ENCODE peak calls at places on chromosomes 1 and 21, in six cellular contexts. O is glutamatergic neuron, V is IMR-90, E is Calu3, G is fibroblast of the aortic adventitia, D is bronchial epithelial cell. F is an unnamed sample.

GRCh38 chr1:225460021-225460736 is 32.3 kb upstream of the LBR start:
- DNase-seq in O (no peak), V (no peak), E (no peak), G (peak; percentile 63), D (no peak), F (peak; percentile 84)

GRCh38 chr1:180849031-180849775 is 63.5 kb upstream of the KIAA1614 start:
- DNase-seq in O (no peak), V (no peak), E (no peak), G (no peak), D (peak; percentile 31), F (no peak)

GRCh38 chr1:166888710-166889109 is 12.6 kb upstream of the TADA1 start:
- DNase-seq in O (no peak), V (no peak), E (no peak), G (no peak), D (no peak), F (no peak)

GRCh38 chr1:247392088-247392487 is 23.9 kb upstream of the NLRP3 start:
- DNase-seq in O (no peak), V (no peak), E (no peak), G (no peak), D (no peak), F (no peak)

GRCh38 chr1:155042789-155043188 is 8.3 kb upstream of the ADAM15 start:
- DNase-seq in O (no peak), V (no peak), E (no peak), G (no peak), D (no peak), F (no peak)

GRCh38 chr1:183583466-183583865 is 6.8 kb downstream of the NCF2 start:
- DNase-seq in O (no peak), V (peak; percentile 55), E (no peak), G (no peak), D (peak; percentile 35), F (no peak)

GRCh38 chr1:160189649-160190625 is at the start of gene CASQ1:
- DNase-seq in O (no peak), V (peak; percentile 31), E (no peak), G (peak; percentile 50), D (peak; percentile 28), F (no peak)

GRCh38 chr1:2459757-2460156 is 16.3 kb upstream of the PLCH2 start:
- DNase-seq in O (no peak), V (peak; percentile 73), E (no peak), G (peak; percentile 34), D (no peak), F (no peak)

GRCh38 chr1:42145726-42146125 is 7.5 kb upstream of the GUCA2B start:
- DNase-seq in O (no peak), V (no peak), E (no peak), G (no peak), D (no peak), F (no peak)

GRCh38 chr21:29148535-29148934 is 18.1 kb downstream of the MAP3K7CL start:
- DNase-seq in O (no peak), V (peak; percentile 64), E (no peak), G (peak; percentile 66), D (no peak), F (no peak)

GRCh38 chr1:180962178-180962577 is 49.5 kb downstream of the KIAA1614 start:
- DNase-seq in O (no peak), V (no peak), E (no peak), G (no peak), D (peak; percentile 16), F (no peak)

GRCh38 chr1:44801491-44802305 is 1.5 kb downstream of the PLK3 start:
- DNase-seq in O (peak; percentile 54), V (no peak), E (no peak), G (peak; percentile 39), D (peak; percentile 49), F (peak; percentile 77)

GRCh38 chr1:58783090-58783992 is 506 bp downstream of the JUN start:
- DNase-seq in O (peak; percentile 57), V (peak; percentile 52), E (peak; percentile 39), G (peak; percentile 61), D (no peak), F (peak; percentile 95)

GRCh38 chr21:31556662-31557061 is 102.8 kb upstream of the SOD1 start:
- DNase-seq in O (no peak), V (no peak), E (no peak), G (no peak), D (no peak), F (no peak)

GRCh38 chr1:228058981-228059535 is 23.4 kb upstream of the ARF1 start:
- DNase-seq in O (peak; percentile 22), V (no peak), E (no peak), G (no peak), D (no peak), F (peak; percentile 79)

GRCh38 chr1:237895630-237896029 is 4.9 kb upstream of the ZP4 start:
- DNase-seq in O (no peak), V (no peak), E (no peak), G (no peak), D (no peak), F (no peak)

GRCh38 chr1:52266507-52266906 is 99.5 kb downstream of the CC2D1B start:
- DNase-seq in O (no peak), V (no peak), E (no peak), G (no peak), D (no peak), F (no peak)

GRCh38 chr1:52268372-52268771 is 97.6 kb downstream of the CC2D1B start:
- DNase-seq in O (no peak), V (peak; percentile 22), E (no peak), G (peak; percentile 17), D (peak; percentile 31), F (no peak)

GRCh38 chr1:52259886-52260285 is 106.1 kb downstream of the CC2D1B start:
- DNase-seq in O (no peak), V (peak; percentile 16), E (no peak), G (no peak), D (no peak), F (no peak)

GRCh38 chr1:52263153-52263910 is 102.7 kb downstream of the CC2D1B start:
- DNase-seq in O (no peak), V (peak; percentile 14), E (no peak), G (no peak), D (peak; percentile 62), F (no peak)

DNA sequence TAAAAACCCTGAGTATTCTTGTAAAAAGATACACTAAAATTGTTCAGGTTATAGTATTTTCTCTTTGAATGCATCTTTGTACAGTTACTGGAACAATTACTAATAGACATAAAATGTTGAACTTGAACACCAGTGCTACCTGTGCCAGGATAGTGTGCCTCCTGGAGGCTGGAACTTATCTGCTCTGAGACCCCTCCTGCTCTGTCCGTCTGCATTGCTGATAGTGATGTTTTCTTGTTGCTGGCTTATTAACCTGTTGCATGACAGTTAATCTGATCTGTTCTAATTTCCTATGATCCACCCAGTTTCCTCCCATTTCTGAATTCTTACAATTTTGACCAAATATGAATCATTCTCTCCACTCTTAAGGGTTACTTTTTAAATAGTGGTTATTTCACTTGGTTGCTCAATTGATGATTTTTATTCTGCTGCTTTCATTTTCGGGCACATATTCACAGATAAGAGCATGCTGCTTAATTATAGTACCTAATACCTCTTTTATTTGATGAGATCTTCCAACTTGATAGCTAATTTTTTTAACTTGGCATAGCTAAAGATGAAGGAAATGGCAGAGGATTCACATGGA is 101.4 kb downstream of the CC2D1B start:
- DNase-seq in O (no peak), V (no peak), E (no peak), G (peak; percentile 51), D (no peak), F (no peak)
- TF ChIP-seq CTCF in O (no peak), V (no peak), E (no peak), G (peak; percentile 28), D (no peak), F (no peak)

GRCh38 chr1:15252547-15252835 is 5.5 kb downstream of the FHAD1 start:
- DNase-seq in O (no peak), V (no peak), E (no peak), G (no peak), D (no peak), F (no peak)

GRCh38 chr1:15256584-15256983 is 9.6 kb downstream of the FHAD1 start:
- DNase-seq in O (no peak), V (no peak), E (no peak), G (no peak), D (no peak), F (no peak)

GRCh38 chr1:15257309-15257708 is 10.3 kb downstream of the FHAD1 start:
- DNase-seq in O (no peak), V (no peak), E (no peak), G (no peak), D (no peak), F (no peak)

GRCh38 chr1:15254521-15254920 is 7.5 kb downstream of the FHAD1 start:
- DNase-seq in O (no peak), V (no peak), E (no peak), G (no peak), D (no peak), F (no peak)

GRCh38 chr1:15255582-15256149 is 8.6 kb downstream of the FHAD1 start:
- DNase-seq in O (no peak), V (no peak), E (no peak), G (no peak), D (no peak), F (no peak)
- TF ChIP-seq CTCF in O (no peak), V (no peak), E (no peak), G (no peak), D (no peak), F (no peak)

DNA sequence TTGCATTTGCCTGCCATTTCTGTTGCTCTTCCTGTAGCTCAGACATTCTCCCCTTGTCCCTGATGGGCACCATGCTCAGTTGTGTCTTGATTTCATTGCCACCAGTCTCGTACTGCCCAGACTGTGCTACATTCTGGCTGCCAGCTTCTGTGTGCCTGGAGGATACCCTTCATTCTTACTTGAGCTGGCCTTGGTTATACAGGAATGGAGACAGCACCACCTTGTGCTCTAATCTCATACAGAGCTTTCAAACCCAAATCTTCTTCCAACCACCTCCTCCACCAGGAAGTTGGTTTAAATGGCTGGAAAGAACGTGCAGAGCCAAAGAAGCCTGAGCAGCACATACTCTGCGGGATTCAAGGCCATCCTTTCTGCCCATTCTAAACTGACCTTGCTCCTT is 165.3 kb downstream of the SLC35F3 start:
- DNase-seq in O (no peak), V (no peak), E (peak; percentile 9), G (no peak), D (peak; percentile 17), F (no peak)
- TF ChIP-seq CTCF in O (no peak), V (no peak), E (no peak), G (no peak), D (peak; percentile 13), F (no peak)

GRCh38 chr21:34544032-34544496 is 32.1 kb upstream of the KCNE1 start:
- DNase-seq in O (peak; percentile 65), V (peak; percentile 75), E (peak; percentile 85), G (peak; percentile 81), D (peak; percentile 75), F (no peak)
- TF ChIP-seq CTCF in O (peak; percentile 78), V (peak; percentile 58), E (peak; percentile 46), G (peak; percentile 61), D (peak; percentile 60), F (peak; percentile 82)

DNA sequence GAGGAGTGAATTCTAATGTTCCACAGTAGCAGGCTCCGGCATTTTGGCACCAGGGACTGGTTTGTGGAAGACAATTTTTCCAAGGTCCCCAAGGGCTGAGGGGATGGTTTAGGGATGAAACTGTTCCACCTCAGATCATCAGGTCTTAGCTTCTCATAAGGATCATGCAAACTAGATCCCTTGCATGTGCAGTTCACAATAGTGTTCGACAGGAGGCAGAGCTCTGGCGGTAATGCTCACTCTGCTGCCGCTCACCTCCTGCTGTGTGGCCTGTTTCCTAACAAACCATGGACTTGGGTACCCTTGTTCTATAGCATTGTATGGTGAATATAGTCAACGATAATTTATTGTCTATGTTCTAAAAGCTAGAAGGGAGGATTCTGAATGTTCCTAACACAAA is 16.6 kb downstream of the CRNN start:
- DNase-seq in O (no peak), V (no peak), E (no peak), G (no peak), D (no peak), F (no peak)
- TF ChIP-seq CTCF in O (no peak), V (no peak), E (no peak), G (no peak), D (peak; percentile 7), F (no peak)

GRCh38 chr21:35256468-35256988 is 207.4 kb upstream of the RUNX1 start:
- DNase-seq in O (no peak), V (peak; percentile 100), E (peak; percentile 82), G (peak; percentile 100), D (peak; percentile 96), F (no peak)
- TF ChIP-seq CTCF in O (no peak), V (no peak), E (no peak), G (peak; percentile 13), D (no peak), F (peak; percentile 41)

F was measured in chondrocyte.